ENCODE peak calls at places on chromosomes 6 and 20, in eight cellular contexts. A is GOT3; J is NT2/D1; F is OCI-LY7; S is effector CD4-positive, alpha-beta T cell; P is fibroblast of gingiva; B is T47D; Z is Right ventricle myocardium superior. Q is an unnamed sample.

GRCh38 chr6:7292856-7293255 is 20.1 kb downstream of the SSR1 start:
- DNase-seq in A (no peak), J (no peak), F (no peak), S (no peak), P (no peak), B (no peak), Z (no peak), Q (no peak)

GRCh38 chr20:62736026-62736406 is 27.4 kb downstream of the NTSR1 start:
- DNase-seq in A (no peak), J (no peak), F (no peak), S (no peak), P (no peak), B (no peak), Z (no peak), Q (no peak)

GRCh38 chr6:32741203-32741960 is at the start of gene HLA-DQA2:
- DNase-seq in A (no peak), J (no peak), F (no peak), S (no peak), P (no peak), B (peak), Z (no peak), Q (no peak)

GRCh38 chr6:34174846-34175399 is 29.0 kb upstream of the GRM4 start:
- DNase-seq in A (no peak), J (no peak), F (no peak), S (no peak), P (no peak), B (no peak), Z (no peak), Q (no peak)

GRCh38 chr6:75566137-75566767 is 35.4 kb upstream of the SENP6 start:
- DNase-seq in A (no peak), J (no peak), F (no peak), S (no peak), P (no peak), B (no peak), Z (no peak), Q (no peak)

GRCh38 chr6:93242049-93242448 is 177.3 kb downstream of the EPHA7 start:
- DNase-seq in A (no peak), J (no peak), F (no peak), S (no peak), P (no peak), B (no peak), Z (no peak), Q (no peak)

GRCh38 chr20:8144282-8145245 is 12.5 kb downstream of the PLCB1 start:
- DNase-seq in A (no peak), J (no peak), F (no peak), S (no peak), P (peak), B (no peak), Z (no peak), Q (no peak)

GRCh38 chr20:63056236-63057132 is 49.7 kb upstream of the BHLHE23 start:
- DNase-seq in A (no peak), J (no peak), F (peak), S (peak), P (no peak), B (no peak), Z (peak), Q (peak)

GRCh38 chr6:42453027-42453648 is 1.4 kb upstream of the TRERF1 start:
- DNase-seq in A (peak), J (peak), F (peak), S (peak), P (peak), B (peak), Z (peak), Q (peak)

Q was measured in SW 1271.